ENCODE peak calls at places on chromosomes 4 and X, in seven cellular contexts. K is PC-3, D is stomach, E is cardiac muscle cell, H is breast epithelium, A is psoas muscle, U is mesenchymal stem cell. X is an unnamed sample. For H3K27me3, the result is how much of the 10 kb centered on the place peaks cover.

GRCh38 chrX:77668391-77669237 is 117.4 kb downstream of the ATRX start:
- DNase-seq in K (peak), D (no peak), E (no peak), H (no peak), A (no peak), U (peak), X (no peak)

GRCh38 chrX:136166221-136166855 is 19.0 kb downstream of the FHL1 start:
- DNase-seq in K (peak), D (no peak), E (peak), H (no peak), A (no peak), U (peak), X (no peak)

GRCh38 chr4:40194602-40195161 is 2.1 kb upstream of the RHOH start:
- DNase-seq in K (no peak), D (no peak), E (no peak), H (peak), A (no peak), U (peak), X (no peak)

GRCh38 chrX:123878177-123878576 is 18.3 kb downstream of the XIAP start:
- DNase-seq in K (no peak), D (no peak), E (no peak), H (no peak), A (no peak), U (peak), X (no peak)

GRCh38 chr4:95729596-95729995 is 110.3 kb upstream of the PDHA2 start:
- DNase-seq in K (no peak), D (no peak), E (no peak), H (no peak), A (no peak), U (no peak), X (no peak)

GRCh38 chr4:71913275-71913674 is 118.5 kb upstream of the NPFFR2 start:
- DNase-seq in K (no peak), D (no peak), E (no peak), H (no peak), A (no peak), U (no peak), X (no peak)

GRCh38 chr4:183828125-183828524 is 77.0 kb upstream of the STOX2 start:
- DNase-seq in K (peak), D (no peak), E (no peak), H (no peak), A (no peak), U (no peak), X (no peak)

GRCh38 chr4:173521474-173522159 is 8.4 kb downstream of the HAND2 start:
- DNase-seq in K (no peak), D (no peak), E (peak), H (no peak), A (no peak), U (peak), X (no peak)

GRCh38 chrX:120452131-120452530 is 17.0 kb downstream of the LAMP2 start:
- DNase-seq in K (peak), D (no peak), E (peak), H (no peak), A (no peak), U (peak), X (no peak)

GRCh38 chr4:112898357-112899141 is 150.9 kb upstream of the ANK2 start:
- DNase-seq in K (no peak), D (no peak), E (no peak), H (no peak), A (no peak), U (peak), X (no peak)

GRCh38 chrX:63115196-63115595 is 235.9 kb downstream of the SPIN4 start:
- DNase-seq in K (no peak), D (no peak), E (no peak), H (no peak), A (no peak), U (no peak), X (no peak)

GRCh38 chr4:119744580-119744979 is 116.0 kb upstream of the PDE5A start:
- DNase-seq in K (peak), D (no peak), E (no peak), H (no peak), A (no peak), U (no peak), X (no peak)

GRCh38 chr4:139639654-139640053 is 26.0 kb upstream of the MGST2 start:
- DNase-seq in K (no peak), D (no peak), E (no peak), H (no peak), A (no peak), U (no peak), X (no peak)

GRCh38 chr4:102137217-102137616 is 208.1 kb downstream of the SLC39A8 start:
- DNase-seq in K (no peak), D (no peak), E (no peak), H (no peak), A (no peak), U (no peak), X (no peak)

GRCh38 chr4:57182132-57182874 is 72.1 kb upstream of the IGFBP7 start:
- DNase-seq in K (no peak), D (no peak), E (no peak), H (no peak), A (no peak), U (no peak), X (no peak)

GRCh38 chr4:65798498-65799127 is 128.3 kb upstream of the EPHA5 start:
- DNase-seq in K (no peak), D (no peak), E (peak), H (no peak), A (no peak), U (peak), X (no peak)

GRCh38 chrX:105823092-105823454 is 734 bp downstream of the NRK start:
- DNase-seq in K (no peak), D (no peak), E (no peak), H (no peak), A (no peak), U (no peak), X (no peak)

GRCh38 chrX:49166914-49167739 is 4.6 kb downstream of the MAGIX start:
- DNase-seq in K (peak), D (peak), E (peak), H (peak), A (peak), U (peak), X (peak)

GRCh38 chrX:71623714-71624113 is 5.4 kb upstream of the CXCR3 start:
- DNase-seq in K (no peak), D (no peak), E (no peak), H (no peak), A (no peak), U (no peak), X (peak)

GRCh38 chr4:117783716-117784115 is 250.6 kb upstream of the NDST3 start:
- DNase-seq in K (peak), D (no peak), E (no peak), H (no peak), A (no peak), U (peak), X (no peak)

GRCh38 chrX:20418379-20418778 is 151.7 kb upstream of the RPS6KA3 start:
- DNase-seq in K (no peak), D (no peak), E (no peak), H (no peak), A (no peak), U (no peak), X (no peak)

GRCh38 chr4:174318829-174319764 is 35.4 kb downstream of the CEP44 start:
- DNase-seq in K (peak), D (no peak), E (peak), H (no peak), A (no peak), U (peak), X (no peak)

GRCh38 chr4:80196259-80197131 is 808 bp upstream of the PRDM8 start:
- DNase-seq in K (no peak), D (no peak), E (peak), H (no peak), A (no peak), U (peak), X (no peak)

GRCh38 chrX:106894392-106894909 is 8.7 kb downstream of the RIPPLY1 start:
- DNase-seq in K (peak), D (peak), E (peak), H (peak), A (peak), U (peak), X (no peak)

GRCh38 chr4:155009288-155009687 is 199.1 kb upstream of the NPY2R start:
- DNase-seq in K (no peak), D (no peak), E (no peak), H (no peak), A (no peak), U (no peak), X (no peak)

GRCh38 chr4:110970642-110971041 is 347.8 kb upstream of the PITX2 start:
- DNase-seq in K (peak), D (peak), E (peak), H (no peak), A (peak), U (peak), X (no peak)

GRCh38 chr4:175418511-175418910 is 393.6 kb downstream of the GPM6A start:
- DNase-seq in K (no peak), D (no peak), E (no peak), H (no peak), A (no peak), U (no peak), X (no peak)

GRCh38 chrX:121110536-121110935 is 63.1 kb downstream of the GLUD2 start:
- DNase-seq in K (no peak), D (no peak), E (no peak), H (no peak), A (no peak), U (no peak), X (no peak)

GRCh38 chr4:108030332-108030731 is 40.6 kb downstream of the HADH start:
- DNase-seq in K (peak), D (no peak), E (peak), H (no peak), A (no peak), U (peak), X (no peak)

GRCh38 chrX:39802354-39802753 is 295.4 kb downstream of the BCOR start:
- DNase-seq in K (no peak), D (no peak), E (no peak), H (no peak), A (no peak), U (no peak), X (no peak)

GRCh38 chrX:47583240-47583861 is 1.1 kb downstream of the TIMP1 start:
- DNase-seq in K (no peak), D (no peak), E (no peak), H (no peak), A (no peak), U (no peak), X (no peak)

GRCh38 chr4:174058846-174059245 is 224.6 kb downstream of the FBXO8 start:
- DNase-seq in K (no peak), D (no peak), E (no peak), H (no peak), A (no peak), U (peak), X (no peak)

DNA sequence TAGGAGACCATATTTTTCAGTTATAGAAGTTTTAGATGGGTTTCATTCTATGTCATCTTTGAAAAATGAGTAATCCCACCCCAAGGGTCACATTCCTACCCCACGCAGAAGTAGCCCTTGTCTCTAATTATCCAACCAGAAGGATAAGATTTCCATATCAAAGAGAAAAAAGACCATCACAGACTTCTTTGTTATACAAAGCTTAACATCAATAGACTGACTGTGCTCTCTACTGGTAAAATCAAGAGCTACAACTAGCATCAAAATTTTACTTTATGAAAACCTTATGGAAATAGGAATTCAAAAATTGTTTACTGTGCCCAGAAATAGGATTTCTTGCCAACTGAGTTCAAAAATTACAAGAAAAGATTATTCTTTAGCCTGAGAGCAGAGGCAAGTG is 24.9 kb downstream of the TNMD start:
- DNase-seq in K (peak), D (no peak), E (no peak), H (no peak), A (no peak), U (no peak), X (no peak)
- H3K27me3 ChIP-seq in K (under half), D (under half), E (under half), H (under half), A (under half), U (under half), X (under half)

DNA sequence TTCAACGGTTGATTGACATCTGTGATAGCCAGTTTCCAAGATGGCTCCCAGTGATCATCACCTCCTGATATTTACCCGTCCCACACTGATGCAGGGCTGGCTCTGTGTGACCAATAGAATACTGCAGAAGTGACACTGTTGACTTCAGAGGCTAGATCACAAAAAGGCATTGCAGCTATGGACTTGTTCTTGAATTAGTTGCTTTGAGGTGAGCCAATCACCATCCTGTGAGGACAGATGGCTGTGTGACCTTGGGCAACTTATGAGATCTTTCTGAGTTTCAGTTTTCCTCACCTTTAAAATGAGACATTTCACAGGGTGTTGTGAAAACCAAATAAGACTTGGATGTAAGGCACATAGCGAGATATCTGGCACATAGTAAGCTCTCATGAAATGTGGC is 1.8 kb upstream of the GPR82 start:
- DNase-seq in K (no peak), D (no peak), E (no peak), H (no peak), A (no peak), U (no peak), X (no peak)
- H3K27me3 ChIP-seq in K (under half), D (under half), E (under half), H (under half), A (under half), U (under half), X (under half)

DNA sequence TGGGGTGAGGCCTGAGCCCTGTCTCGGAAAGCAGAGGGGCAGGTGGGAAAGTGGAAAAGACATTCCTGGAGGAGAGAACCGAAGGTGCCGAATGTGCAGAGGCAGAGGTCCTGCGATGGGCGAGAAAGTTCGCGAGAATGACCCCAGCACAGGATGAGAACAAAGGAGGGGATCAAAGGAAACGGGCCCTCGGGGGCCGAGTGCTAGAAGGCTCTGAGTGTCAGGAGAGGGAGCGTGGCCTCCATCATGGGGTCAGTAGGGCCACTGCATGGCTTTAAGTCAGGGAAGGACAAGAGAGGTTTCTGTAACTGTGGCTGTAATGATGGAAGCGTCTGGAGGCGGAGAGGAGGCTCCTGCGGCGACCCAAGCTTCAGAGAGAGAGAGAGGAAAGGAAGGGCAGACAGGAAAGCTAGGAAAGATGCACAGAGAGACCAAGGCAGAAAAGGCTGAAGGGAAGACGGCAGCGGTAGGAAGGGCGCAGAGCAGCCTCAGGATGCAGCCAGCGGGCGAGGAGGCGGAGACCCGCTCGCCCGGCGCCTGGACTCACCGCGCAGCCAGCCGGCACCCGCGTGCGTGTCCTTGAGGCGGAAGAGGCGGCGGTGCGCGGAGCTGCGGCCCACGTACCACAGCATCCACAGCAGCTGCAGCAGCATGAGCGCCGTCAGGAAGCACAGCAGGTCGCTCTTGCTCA is 669 bp downstream of the OTOP1 start:
- DNase-seq in K (no peak), D (no peak), E (no peak), H (no peak), A (no peak), U (peak), X (no peak)
- H3K27me3 ChIP-seq in K (under half), D (half or more), E (half or more), H (under half), A (half or more), U (half or more), X (half or more)

GRCh38 chrX:11375614-11376119 is 82.5 kb downstream of the AMELX start:
- DNase-seq in K (no peak), D (no peak), E (peak), H (no peak), A (no peak), U (no peak), X (no peak)

GRCh38 chrX:11381464-11381863 is 88.3 kb downstream of the AMELX start:
- DNase-seq in K (peak), D (no peak), E (peak), H (no peak), A (no peak), U (peak), X (no peak)

GRCh38 chrX:11376163-11376562 is 83.0 kb downstream of the AMELX start:
- DNase-seq in K (no peak), D (no peak), E (no peak), H (no peak), A (no peak), U (no peak), X (no peak)

GRCh38 chrX:11382935-11383334 is 89.7 kb downstream of the AMELX start:
- DNase-seq in K (peak), D (no peak), E (no peak), H (no peak), A (no peak), U (no peak), X (no peak)

GRCh38 chrX:11380187-11380586 is 87.0 kb downstream of the AMELX start:
- DNase-seq in K (peak), D (no peak), E (no peak), H (no peak), A (no peak), U (peak), X (no peak)
- H3K27me3 ChIP-seq in K (under half), D (under half), E (under half), H (under half), A (under half), U (under half), X (under half)

GRCh38 chr4:7668826-7669225 is 234.1 kb upstream of the PSAPL1 start:
- DNase-seq in K (no peak), D (no peak), E (no peak), H (no peak), A (peak), U (no peak), X (no peak)
- H3K27me3 ChIP-seq in K (under half), D (under half), E (under half), H (under half), A (under half), U (under half), X (under half)

DNA sequence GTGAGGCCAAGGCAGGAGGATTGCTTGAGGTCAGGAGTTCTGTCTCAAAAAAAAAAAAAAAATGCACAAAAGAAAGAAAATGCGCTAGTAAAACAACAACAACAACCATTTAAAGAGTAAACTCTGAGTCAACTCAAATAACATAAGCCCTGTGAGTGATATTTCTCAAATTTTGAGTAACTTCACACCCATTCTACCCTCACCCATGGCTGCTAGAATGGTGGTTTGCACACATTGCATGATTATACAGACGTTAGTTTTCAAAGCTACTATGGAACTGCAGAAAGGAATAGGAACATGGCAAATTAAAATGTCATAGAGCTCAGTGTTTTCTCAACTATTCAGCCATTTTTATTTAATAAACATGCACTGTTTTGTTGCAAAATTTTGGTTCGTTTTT is 145.9 kb downstream of the OPHN1 start:
- DNase-seq in K (no peak), D (no peak), E (no peak), H (no peak), A (no peak), U (no peak), X (no peak)
- H3K27me3 ChIP-seq in K (under half), D (under half), E (under half), H (under half), A (under half), U (under half), X (under half)

DNA sequence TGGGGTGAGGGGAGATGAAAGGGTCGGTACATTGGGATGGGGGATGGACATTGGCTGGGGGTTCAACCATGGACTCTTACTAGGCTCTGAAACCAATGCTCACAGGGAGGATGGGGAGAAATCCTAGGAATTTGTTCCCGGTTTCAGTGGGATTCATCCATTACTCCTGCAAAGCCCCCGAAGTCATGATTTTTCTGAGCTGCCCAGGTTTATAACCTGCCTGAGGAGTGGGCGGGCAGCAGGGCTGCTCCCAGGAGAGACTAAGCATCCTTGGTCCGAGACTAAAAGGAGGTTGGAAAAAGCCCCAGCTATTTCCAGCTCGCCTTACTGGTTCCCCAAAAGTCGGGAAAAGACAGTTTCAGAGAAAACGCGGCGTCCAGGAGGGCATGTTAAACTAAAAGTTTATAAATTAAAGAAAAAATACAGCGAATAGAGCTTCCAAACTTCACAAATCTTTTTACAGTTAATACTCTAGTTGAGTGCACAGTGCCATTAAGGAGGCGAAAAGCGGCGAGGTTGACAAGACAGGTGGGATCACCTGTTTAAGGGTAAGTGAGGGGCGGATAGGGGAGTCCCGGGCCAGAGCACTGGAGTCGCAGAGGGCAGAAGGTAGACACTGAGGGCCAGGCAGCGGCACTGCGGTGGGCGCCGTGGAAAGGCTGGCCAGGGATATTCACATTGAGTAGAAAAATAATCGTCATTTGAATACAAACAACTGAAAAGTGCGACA is 3.7 kb downstream of the NKX3-2 start:
- DNase-seq in K (no peak), D (no peak), E (no peak), H (no peak), A (no peak), U (no peak), X (no peak)
- H3K27me3 ChIP-seq in K (under half), D (half or more), E (half or more), H (under half), A (half or more), U (half or more), X (half or more)

X was measured in suprapubic skin.